ENCODE peak calls at places on chromosomes 6 and 20, in nine cellular contexts. I is lung; S is SK-N-SH; C is endothelial cell of umbilical vein; O is heart right ventricle; Q is CD8-positive, alpha-beta memory T cell; N is right lobe of liver; A is lower lobe of right lung; J is cardiac muscle cell. W is an unnamed sample. For H3K4me1 and H3K36me3, the result is how much of the 10 kb centered on the place peaks cover.

GRCh38 chr20:56316051-56316450 is 42.7 kb upstream of the FAM210B start:
- DNase-seq in I (no peak), S (no peak), C (no peak), O (no peak), Q (no peak), N (no peak), A (no peak), J (no peak), W (no peak)

GRCh38 chr6:97958143-97958542 is 675.1 kb upstream of the MMS22L start:
- DNase-seq in I (no peak), S (no peak), C (no peak), O (peak), Q (no peak), N (no peak), A (peak), J (no peak), W (no peak)

GRCh38 chr6:5746392-5747140 is 260.2 kb downstream of the NRN1 start:
- DNase-seq in I (no peak), S (peak), C (no peak), O (no peak), Q (no peak), N (no peak), A (no peak), J (no peak), W (no peak)

GRCh38 chr6:16805190-16805860 is 44.1 kb upstream of the ATXN1 start:
- DNase-seq in I (no peak), S (no peak), C (no peak), O (no peak), Q (no peak), N (no peak), A (no peak), J (peak), W (no peak)

GRCh38 chr6:135830452-135830851 is 21.0 kb upstream of the PDE7B start:
- DNase-seq in I (no peak), S (no peak), C (no peak), O (no peak), Q (no peak), N (peak), A (no peak), J (no peak), W (no peak)

GRCh38 chr20:62815066-62815991 is 1.5 kb upstream of the COL9A3 start:
- DNase-seq in I (no peak), S (peak), C (no peak), O (no peak), Q (no peak), N (no peak), A (no peak), J (peak), W (no peak)

GRCh38 chr6:2976060-2976459 is 4.7 kb upstream of the SERPINB6 start:
- DNase-seq in I (no peak), S (no peak), C (no peak), O (no peak), Q (no peak), N (no peak), A (no peak), J (no peak), W (no peak)

GRCh38 chr6:143233563-143234285 is 173.0 kb downstream of the AIG1 start:
- DNase-seq in I (no peak), S (no peak), C (no peak), O (no peak), Q (no peak), N (no peak), A (no peak), J (peak), W (no peak)

GRCh38 chr6:84860954-84861353 is 96.6 kb upstream of the TBX18 start:
- DNase-seq in I (no peak), S (no peak), C (no peak), O (no peak), Q (no peak), N (no peak), A (no peak), J (no peak), W (no peak)

GRCh38 chr6:24064106-24064505 is 61.9 kb upstream of the NRSN1 start:
- DNase-seq in I (no peak), S (peak), C (no peak), O (no peak), Q (no peak), N (no peak), A (no peak), J (peak), W (no peak)

GRCh38 chr6:46719099-46719498 is 16.1 kb downstream of the PLA2G7 start:
- DNase-seq in I (no peak), S (no peak), C (no peak), O (no peak), Q (no peak), N (no peak), A (no peak), J (no peak), W (no peak)

GRCh38 chr6:41780623-41781301 is at the start of gene PRICKLE4:
- DNase-seq in I (peak), S (peak), C (peak), O (peak), Q (no peak), N (peak), A (peak), J (peak), W (peak)

GRCh38 chr6:13027200-13027599 is 301.1 kb downstream of the TBC1D7 start:
- DNase-seq in I (no peak), S (no peak), C (no peak), O (no peak), Q (no peak), N (no peak), A (no peak), J (no peak), W (no peak)

GRCh38 chr20:50286609-50287008 is 96.0 kb downstream of the CEBPB start:
- DNase-seq in I (peak), S (peak), C (peak), O (no peak), Q (no peak), N (peak), A (no peak), J (no peak), W (peak)

GRCh38 chr6:72642435-72642834 is 20.6 kb downstream of the KCNQ5 start:
- DNase-seq in I (no peak), S (no peak), C (no peak), O (no peak), Q (no peak), N (no peak), A (no peak), J (no peak), W (no peak)

GRCh38 chr6:128118401-128118800 is 217.5 kb upstream of the THEMIS start:
- DNase-seq in I (no peak), S (no peak), C (peak), O (no peak), Q (no peak), N (no peak), A (no peak), J (no peak), W (no peak)

GRCh38 chr6:47253136-47253535 is 56.6 kb downstream of the TNFRSF21 start:
- DNase-seq in I (no peak), S (no peak), C (no peak), O (no peak), Q (no peak), N (no peak), A (no peak), J (no peak), W (no peak)

GRCh38 chr6:18990313-18990978 is 603.3 kb downstream of the RNF144B start:
- DNase-seq in I (peak), S (peak), C (peak), O (peak), Q (no peak), N (peak), A (peak), J (peak), W (peak)

GRCh38 chr6:4506221-4506620 is 270.0 kb upstream of the CDYL start:
- DNase-seq in I (no peak), S (no peak), C (no peak), O (no peak), Q (no peak), N (no peak), A (no peak), J (no peak), W (no peak)

GRCh38 chr20:49715466-49715865 is 1.8 kb upstream of the B4GALT5 start:
- DNase-seq in I (no peak), S (no peak), C (no peak), O (no peak), Q (no peak), N (no peak), A (no peak), J (no peak), W (no peak)

GRCh38 chr6:2861071-2861821 is 19.6 kb upstream of the SERPINB1 start:
- DNase-seq in I (no peak), S (no peak), C (no peak), O (no peak), Q (peak), N (no peak), A (no peak), J (no peak), W (no peak)

GRCh38 chr6:31737315-31738047 is 1.2 kb upstream of the CLIC1 start:
- DNase-seq in I (no peak), S (no peak), C (peak), O (no peak), Q (no peak), N (no peak), A (no peak), J (peak), W (no peak)

GRCh38 chr20:54227241-54227640 is 19.4 kb downstream of the PFDN4 start:
- DNase-seq in I (no peak), S (no peak), C (no peak), O (no peak), Q (no peak), N (no peak), A (no peak), J (no peak), W (no peak)

GRCh38 chr6:116251568-116252384 is 2.1 kb downstream of the TSPYL4 start:
- DNase-seq in I (no peak), S (no peak), C (peak), O (no peak), Q (no peak), N (no peak), A (no peak), J (no peak), W (no peak)
- H3K4me1 ChIP-seq in I (under half), S (under half), C (half or more), O (under half), Q (under half), N (under half), A (half or more), J (under half), W (under half)

GRCh38 chr20:31536575-31536974 is 22.3 kb downstream of the HM13 start:
- DNase-seq in I (no peak), S (no peak), C (no peak), O (no peak), Q (no peak), N (no peak), A (no peak), J (no peak), W (no peak)

GRCh38 chr20:31538327-31538726 is 24.1 kb downstream of the HM13 start:
- DNase-seq in I (no peak), S (no peak), C (no peak), O (no peak), Q (no peak), N (no peak), A (no peak), J (no peak), W (no peak)

GRCh38 chr20:31537116-31537858 is 23.0 kb downstream of the HM13 start:
- DNase-seq in I (no peak), S (no peak), C (no peak), O (no peak), Q (no peak), N (no peak), A (no peak), J (no peak), W (no peak)

GRCh38 chr20:31537859-31538245 is 23.6 kb downstream of the HM13 start:
- DNase-seq in I (no peak), S (no peak), C (no peak), O (no peak), Q (no peak), N (no peak), A (no peak), J (no peak), W (no peak)

GRCh38 chr20:31535298-31535697 is 21.1 kb downstream of the HM13 start:
- DNase-seq in I (no peak), S (no peak), C (no peak), O (no peak), Q (no peak), N (no peak), A (no peak), J (no peak), W (no peak)
- H3K36me3 ChIP-seq in I (half or more), S (under half), C (under half), O (half or more), Q (half or more), N (under half), A (half or more), J (under half), W (under half)

DNA sequence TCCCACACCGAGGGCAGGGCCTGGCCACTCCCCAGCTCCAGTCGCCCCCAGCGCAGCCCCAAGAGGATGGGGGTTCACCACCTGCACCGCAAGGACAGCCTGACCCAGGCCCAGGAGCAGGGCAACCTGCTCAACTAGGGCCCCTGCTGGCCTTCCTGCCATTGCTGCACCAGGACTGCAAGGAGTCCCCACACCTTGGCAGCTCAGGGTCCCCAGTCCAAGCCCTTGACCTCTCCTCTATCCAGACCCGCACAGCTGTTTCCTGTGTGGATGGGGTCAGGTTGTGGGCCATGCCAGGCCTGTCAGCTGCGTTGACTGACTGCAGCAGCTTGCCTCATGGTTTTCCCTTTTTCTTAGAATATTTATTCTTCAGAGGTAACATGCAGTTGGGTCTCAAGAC is 4.4 kb downstream of the LRRC73 start:
- DNase-seq in I (no peak), S (no peak), C (no peak), O (no peak), Q (no peak), N (no peak), A (no peak), J (no peak), W (no peak)
- H3K27ac ChIP-seq in I (no peak), S (no peak), C (no peak), O (no peak), Q (no peak), N (no peak), A (no peak), J (no peak), W (no peak)

GRCh38 chr6:125219451-125219942 is 65.9 kb downstream of the TPD52L1 start:
- DNase-seq in I (no peak), S (no peak), C (no peak), O (no peak), Q (no peak), N (no peak), A (no peak), J (no peak), W (no peak)

GRCh38 chr6:125224236-125224861 is 70.8 kb downstream of the TPD52L1 start:
- DNase-seq in I (no peak), S (no peak), C (no peak), O (no peak), Q (no peak), N (no peak), A (no peak), J (no peak), W (no peak)

GRCh38 chr6:125217369-125217768 is 63.8 kb downstream of the TPD52L1 start:
- DNase-seq in I (no peak), S (no peak), C (no peak), O (no peak), Q (no peak), N (no peak), A (no peak), J (no peak), W (no peak)

GRCh38 chr6:125220712-125221111 is 67.1 kb downstream of the TPD52L1 start:
- DNase-seq in I (no peak), S (no peak), C (no peak), O (peak), Q (no peak), N (no peak), A (no peak), J (no peak), W (peak)

GRCh38 chr6:125222531-125223455 is 69.2 kb downstream of the TPD52L1 start:
- DNase-seq in I (no peak), S (no peak), C (no peak), O (no peak), Q (no peak), N (no peak), A (no peak), J (no peak), W (no peak)
- H3K4me1 ChIP-seq in I (under half), S (under half), C (under half), O (under half), Q (under half), N (under half), A (under half), J (under half), W (under half)

GRCh38 chr20:2485080-2485479 is 14.5 kb upstream of the SNRPB start:
- DNase-seq in I (no peak), S (no peak), C (no peak), O (no peak), Q (no peak), N (no peak), A (no peak), J (no peak), W (no peak)
- H3K36me3 ChIP-seq in I (under half), S (half or more), C (under half), O (half or more), Q (under half), N (under half), A (half or more), J (under half), W (under half)

GRCh38 chr6:168541307-168541706 is 100.3 kb downstream of the SMOC2 start:
- DNase-seq in I (no peak), S (no peak), C (no peak), O (no peak), Q (no peak), N (no peak), A (no peak), J (no peak), W (no peak)
- H3K27ac ChIP-seq in I (no peak), S (no peak), C (no peak), O (peak), Q (no peak), N (no peak), A (peak), J (no peak), W (peak)

GRCh38 chr6:39808934-39809333 is 16.8 kb downstream of the DAAM2 start:
- DNase-seq in I (no peak), S (no peak), C (no peak), O (no peak), Q (no peak), N (no peak), A (no peak), J (no peak), W (no peak)

GRCh38 chr6:39812496-39812852 is 20.3 kb downstream of the DAAM2 start:
- DNase-seq in I (no peak), S (no peak), C (no peak), O (no peak), Q (no peak), N (no peak), A (no peak), J (no peak), W (no peak)

GRCh38 chr6:39814236-39814635 is 22.1 kb downstream of the DAAM2 start:
- DNase-seq in I (no peak), S (no peak), C (no peak), O (no peak), Q (no peak), N (no peak), A (no peak), J (no peak), W (no peak)

GRCh38 chr6:39812853-39813533 is 20.8 kb downstream of the DAAM2 start:
- DNase-seq in I (no peak), S (no peak), C (no peak), O (no peak), Q (no peak), N (no peak), A (no peak), J (no peak), W (no peak)

DNA sequence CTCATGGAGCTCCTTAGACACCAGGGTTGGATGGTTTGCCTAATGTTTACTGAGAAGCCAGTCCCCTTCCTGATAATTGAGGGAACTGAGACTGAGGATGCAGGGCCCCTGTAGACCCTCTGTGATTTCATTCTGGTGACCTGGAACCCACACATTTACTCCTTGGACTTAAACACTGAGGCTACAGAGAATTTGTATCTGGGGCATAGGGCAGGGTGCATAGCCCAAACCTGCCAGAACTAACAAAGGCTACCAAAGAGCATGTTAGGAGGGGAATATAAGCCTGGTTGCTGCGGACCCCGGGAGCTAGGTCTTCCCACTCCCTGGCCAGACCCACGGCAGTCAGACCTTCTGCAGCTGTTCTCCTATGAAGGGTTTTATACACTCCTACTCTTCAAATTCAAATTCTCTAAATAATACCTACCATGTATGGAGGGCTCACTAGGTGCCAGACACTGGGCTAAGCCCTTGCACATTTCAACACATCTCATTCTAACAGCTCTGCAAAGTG is 19.7 kb downstream of the DAAM2 start:
- DNase-seq in I (no peak), S (no peak), C (no peak), O (no peak), Q (no peak), N (no peak), A (no peak), J (no peak), W (no peak)
- H3K4me1 ChIP-seq in I (under half), S (under half), C (under half), O (under half), Q (under half), N (under half), A (under half), J (under half), W (under half)

W was measured in aorta.